ENCODE peak calls at places on chromosomes 6 and 20, in six cellular contexts. One of them, this sample, is unnamed.

GRCh38 chr6:113649276-113649675 is 207.9 kb upstream of the MARCKS start:
- DNase-seq in activated naive CD8-positive, alpha-beta T cell treated with anti-CD3 and anti-CD28 coated beads, Interleukin-2, amount 10 ng/mL, durations not matched to agents 7 days and 5 days: no peak
- DNase-seq in HS-27A: no peak
- DNase-seq in amygdala: no peak
- DNase-seq in Calu3: peak; percentile 22
- DNase-seq in smooth muscle cell of the brain vasculature: no peak
- DNase-seq in this sample: no peak

GRCh38 chr6:5425267-5425666 is 164.0 kb downstream of the FARS2 start:
- DNase-seq in activated naive CD8-positive, alpha-beta T cell treated with anti-CD3 and anti-CD28 coated beads, Interleukin-2, amount 10 ng/mL, durations not matched to agents 7 days and 5 days: no peak
- DNase-seq in HS-27A: no peak
- DNase-seq in amygdala: no peak
- DNase-seq in Calu3: no peak
- DNase-seq in smooth muscle cell of the brain vasculature: no peak
- DNase-seq in this sample: no peak

GRCh38 chr6:111069722-111070406 is 17.4 kb upstream of the SLC16A10 start:
- DNase-seq in activated naive CD8-positive, alpha-beta T cell treated with anti-CD3 and anti-CD28 coated beads, Interleukin-2, amount 10 ng/mL, durations not matched to agents 7 days and 5 days: no peak
- DNase-seq in HS-27A: no peak
- DNase-seq in amygdala: no peak
- DNase-seq in Calu3: no peak
- DNase-seq in smooth muscle cell of the brain vasculature: no peak
- DNase-seq in this sample: no peak

GRCh38 chr6:127514396-127515227 is 4.5 kb downstream of the MTCL3 start:
- DNase-seq in activated naive CD8-positive, alpha-beta T cell treated with anti-CD3 and anti-CD28 coated beads, Interleukin-2, amount 10 ng/mL, durations not matched to agents 7 days and 5 days: peak; percentile 53
- DNase-seq in HS-27A: no peak
- DNase-seq in amygdala: peak; percentile 10
- DNase-seq in Calu3: no peak
- DNase-seq in smooth muscle cell of the brain vasculature: no peak
- DNase-seq in this sample: peak; percentile 67

GRCh38 chr20:37703338-37703660 is 9.5 kb downstream of the CTNNBL1 start:
- DNase-seq in activated naive CD8-positive, alpha-beta T cell treated with anti-CD3 and anti-CD28 coated beads, Interleukin-2, amount 10 ng/mL, durations not matched to agents 7 days and 5 days: no peak
- DNase-seq in HS-27A: no peak
- DNase-seq in amygdala: no peak
- DNase-seq in Calu3: no peak
- DNase-seq in smooth muscle cell of the brain vasculature: no peak
- DNase-seq in this sample: no peak

GRCh38 chr6:75409286-75409685 is 84.3 kb downstream of the FILIP1 start:
- DNase-seq in activated naive CD8-positive, alpha-beta T cell treated with anti-CD3 and anti-CD28 coated beads, Interleukin-2, amount 10 ng/mL, durations not matched to agents 7 days and 5 days: no peak
- DNase-seq in HS-27A: no peak
- DNase-seq in amygdala: no peak
- DNase-seq in Calu3: no peak
- DNase-seq in smooth muscle cell of the brain vasculature: no peak
- DNase-seq in this sample: peak; percentile 73

GRCh38 chr6:52513464-52513863 is 63.4 kb downstream of the TRAM2 start:
- DNase-seq in activated naive CD8-positive, alpha-beta T cell treated with anti-CD3 and anti-CD28 coated beads, Interleukin-2, amount 10 ng/mL, durations not matched to agents 7 days and 5 days: no peak
- DNase-seq in HS-27A: no peak
- DNase-seq in amygdala: no peak
- DNase-seq in Calu3: no peak
- DNase-seq in smooth muscle cell of the brain vasculature: no peak
- DNase-seq in this sample: no peak

GRCh38 chr6:111492499-111492898 is 9.5 kb upstream of the REV3L start:
- DNase-seq in activated naive CD8-positive, alpha-beta T cell treated with anti-CD3 and anti-CD28 coated beads, Interleukin-2, amount 10 ng/mL, durations not matched to agents 7 days and 5 days: no peak
- DNase-seq in HS-27A: no peak
- DNase-seq in amygdala: no peak
- DNase-seq in Calu3: no peak
- DNase-seq in smooth muscle cell of the brain vasculature: no peak
- DNase-seq in this sample: no peak

GRCh38 chr20:21147593-21147992 is 21.7 kb downstream of the KIZ start:
- DNase-seq in activated naive CD8-positive, alpha-beta T cell treated with anti-CD3 and anti-CD28 coated beads, Interleukin-2, amount 10 ng/mL, durations not matched to agents 7 days and 5 days: no peak
- DNase-seq in HS-27A: no peak
- DNase-seq in amygdala: no peak
- DNase-seq in Calu3: no peak
- DNase-seq in smooth muscle cell of the brain vasculature: no peak
- DNase-seq in this sample: peak; percentile 38

GRCh38 chr20:1163105-1163504 is 21.7 kb downstream of the TMEM74B start:
- DNase-seq in activated naive CD8-positive, alpha-beta T cell treated with anti-CD3 and anti-CD28 coated beads, Interleukin-2, amount 10 ng/mL, durations not matched to agents 7 days and 5 days: no peak
- DNase-seq in HS-27A: no peak
- DNase-seq in amygdala: no peak
- DNase-seq in Calu3: no peak
- DNase-seq in smooth muscle cell of the brain vasculature: no peak
- DNase-seq in this sample: no peak

GRCh38 chr20:58235010-58235409 is 6.6 kb upstream of the ANKRD60 start:
- DNase-seq in activated naive CD8-positive, alpha-beta T cell treated with anti-CD3 and anti-CD28 coated beads, Interleukin-2, amount 10 ng/mL, durations not matched to agents 7 days and 5 days: no peak
- DNase-seq in HS-27A: no peak
- DNase-seq in amygdala: no peak
- DNase-seq in Calu3: no peak
- DNase-seq in smooth muscle cell of the brain vasculature: no peak
- DNase-seq in this sample: no peak

GRCh38 chr20:57080796-57081195 is 185.6 kb downstream of the BMP7 start:
- DNase-seq in activated naive CD8-positive, alpha-beta T cell treated with anti-CD3 and anti-CD28 coated beads, Interleukin-2, amount 10 ng/mL, durations not matched to agents 7 days and 5 days: no peak
- DNase-seq in HS-27A: no peak
- DNase-seq in amygdala: no peak
- DNase-seq in Calu3: no peak
- DNase-seq in smooth muscle cell of the brain vasculature: no peak
- DNase-seq in this sample: peak; percentile 81